ENCODE peak calls at places on chromosomes 12 and 14, in eight cellular contexts. One of them, this sample, is unnamed.

GRCh38 chr12:132646850-132647249 is 28.3 kb downstream of the P2RX2 start:
- DNase-seq in body of pancreas: no peak
- DNase-seq in CD8-positive, alpha-beta memory T cell: no peak
- DNase-seq in heart right ventricle: no peak
- DNase-seq in foreskin fibroblast: no peak
- DNase-seq in lower leg skin: no peak
- DNase-seq in brain microvascular endothelial cell: no peak
- DNase-seq in PC-9: no peak
- DNase-seq in this sample: no peak

GRCh38 chr14:63893701-63894458 is 41.1 kb downstream of the SYNE2 start:
- DNase-seq in CD8-positive, alpha-beta memory T cell: no peak
- DNase-seq in PC-9: no peak
- DNase-seq in body of pancreas: peak; percentile 63
- DNase-seq in lower leg skin: peak; percentile 50
- DNase-seq in foreskin fibroblast: peak; percentile 80
- DNase-seq in heart right ventricle: peak; percentile 44
- DNase-seq in brain microvascular endothelial cell: peak; percentile 78
- DNase-seq in this sample: no peak

GRCh38 chr12:19833775-19834501 is 394.6 kb downstream of the AEBP2 start:
- DNase-seq in PC-9: no peak
- DNase-seq in body of pancreas: no peak
- DNase-seq in lower leg skin: no peak
- DNase-seq in brain microvascular endothelial cell: peak; percentile 24
- DNase-seq in heart right ventricle: no peak
- DNase-seq in CD8-positive, alpha-beta memory T cell: no peak
- DNase-seq in foreskin fibroblast: no peak
- DNase-seq in this sample: no peak

GRCh38 chr12:19945559-19946485 is 422.5 kb upstream of the PDE3A start:
- DNase-seq in foreskin fibroblast: peak; percentile 74
- DNase-seq in PC-9: no peak
- DNase-seq in CD8-positive, alpha-beta memory T cell: no peak
- DNase-seq in brain microvascular endothelial cell: peak; percentile 45
- DNase-seq in lower leg skin: no peak
- DNase-seq in heart right ventricle: no peak
- DNase-seq in body of pancreas: no peak
- DNase-seq in this sample: no peak

GRCh38 chr14:67998804-67999203 is 179.2 kb downstream of the RAD51B start:
- DNase-seq in lower leg skin: no peak
- DNase-seq in CD8-positive, alpha-beta memory T cell: no peak
- DNase-seq in heart right ventricle: no peak
- DNase-seq in brain microvascular endothelial cell: no peak
- DNase-seq in foreskin fibroblast: peak; percentile 5
- DNase-seq in body of pancreas: no peak
- DNase-seq in PC-9: no peak
- DNase-seq in this sample: no peak

GRCh38 chr12:2858944-2859352 is 2.1 kb upstream of the TEX52 start:
- DNase-seq in heart right ventricle: no peak
- DNase-seq in lower leg skin: no peak
- DNase-seq in foreskin fibroblast: no peak
- DNase-seq in body of pancreas: no peak
- DNase-seq in CD8-positive, alpha-beta memory T cell: no peak
- DNase-seq in PC-9: no peak
- DNase-seq in brain microvascular endothelial cell: peak; percentile 14
- DNase-seq in this sample: no peak

GRCh38 chr12:111937429-111937828 is 75.5 kb downstream of the TMEM116 start:
- DNase-seq in heart right ventricle: no peak
- DNase-seq in CD8-positive, alpha-beta memory T cell: no peak
- DNase-seq in body of pancreas: no peak
- DNase-seq in brain microvascular endothelial cell: peak; percentile 23
- DNase-seq in PC-9: no peak
- DNase-seq in lower leg skin: no peak
- DNase-seq in foreskin fibroblast: no peak
- DNase-seq in this sample: no peak

GRCh38 chr12:31629756-31630732 is 29.4 kb upstream of the ETFBKMT start:
- DNase-seq in foreskin fibroblast: peak; percentile 62
- DNase-seq in heart right ventricle: peak; percentile 23
- DNase-seq in CD8-positive, alpha-beta memory T cell: no peak
- DNase-seq in brain microvascular endothelial cell: peak; percentile 85
- DNase-seq in PC-9: no peak
- DNase-seq in body of pancreas: peak; percentile 63
- DNase-seq in lower leg skin: no peak
- DNase-seq in this sample: no peak

GRCh38 chr12:99436584-99436983 is 211.0 kb upstream of the GARIN6 start:
- DNase-seq in heart right ventricle: no peak
- DNase-seq in body of pancreas: no peak
- DNase-seq in brain microvascular endothelial cell: no peak
- DNase-seq in foreskin fibroblast: no peak
- DNase-seq in CD8-positive, alpha-beta memory T cell: no peak
- DNase-seq in lower leg skin: no peak
- DNase-seq in PC-9: no peak
- DNase-seq in this sample: peak; percentile 51

GRCh38 chr12:1356285-1356684 is 238.1 kb downstream of the FBXL14 start:
- DNase-seq in body of pancreas: no peak
- DNase-seq in foreskin fibroblast: no peak
- DNase-seq in CD8-positive, alpha-beta memory T cell: no peak
- DNase-seq in brain microvascular endothelial cell: no peak
- DNase-seq in heart right ventricle: no peak
- DNase-seq in lower leg skin: no peak
- DNase-seq in PC-9: no peak
- DNase-seq in this sample: no peak

GRCh38 chr12:66044731-66045130 is 85.8 kb downstream of the LLPH start:
- DNase-seq in lower leg skin: no peak
- DNase-seq in brain microvascular endothelial cell: peak; percentile 73
- DNase-seq in body of pancreas: no peak
- DNase-seq in heart right ventricle: no peak
- DNase-seq in foreskin fibroblast: peak; percentile 81
- DNase-seq in CD8-positive, alpha-beta memory T cell: no peak
- DNase-seq in PC-9: no peak
- DNase-seq in this sample: no peak

GRCh38 chr12:112676526-112676925 is 115.0 kb upstream of the RPH3A start:
- DNase-seq in foreskin fibroblast: no peak
- DNase-seq in CD8-positive, alpha-beta memory T cell: no peak
- DNase-seq in brain microvascular endothelial cell: no peak
- DNase-seq in lower leg skin: no peak
- DNase-seq in PC-9: no peak
- DNase-seq in heart right ventricle: no peak
- DNase-seq in body of pancreas: no peak
- DNase-seq in this sample: no peak

GRCh38 chr12:52493172-52493571 is at the start of gene KRT6A:
- DNase-seq in PC-9: peak; percentile 62
- DNase-seq in lower leg skin: no peak
- DNase-seq in body of pancreas: no peak
- DNase-seq in CD8-positive, alpha-beta memory T cell: no peak
- DNase-seq in heart right ventricle: no peak
- DNase-seq in foreskin fibroblast: no peak
- DNase-seq in brain microvascular endothelial cell: no peak
- DNase-seq in this sample: no peak

GRCh38 chr12:53622724-53623123 is 3.5 kb downstream of the ATF7 start:
- DNase-seq in lower leg skin: no peak
- DNase-seq in CD8-positive, alpha-beta memory T cell: no peak
- DNase-seq in PC-9: no peak
- DNase-seq in foreskin fibroblast: no peak
- DNase-seq in heart right ventricle: no peak
- DNase-seq in body of pancreas: no peak
- DNase-seq in brain microvascular endothelial cell: no peak
- DNase-seq in this sample: no peak

GRCh38 chr12:101051901-101052550 is 158.0 kb downstream of the SLC5A8 start:
- DNase-seq in CD8-positive, alpha-beta memory T cell: no peak
- DNase-seq in PC-9: no peak
- DNase-seq in brain microvascular endothelial cell: peak; percentile 16
- DNase-seq in lower leg skin: no peak
- DNase-seq in foreskin fibroblast: peak; percentile 80
- DNase-seq in heart right ventricle: no peak
- DNase-seq in body of pancreas: peak; percentile 58
- DNase-seq in this sample: no peak

GRCh38 chr12:46792925-46793324 is 32.9 kb downstream of the SLC38A4 start:
- DNase-seq in heart right ventricle: no peak
- DNase-seq in CD8-positive, alpha-beta memory T cell: no peak
- DNase-seq in PC-9: no peak
- DNase-seq in brain microvascular endothelial cell: no peak
- DNase-seq in body of pancreas: no peak
- DNase-seq in foreskin fibroblast: no peak
- DNase-seq in lower leg skin: no peak
- DNase-seq in this sample: no peak

GRCh38 chr12:66647034-66647691 is 31.7 kb downstream of the GRIP1 start:
- DNase-seq in lower leg skin: no peak
- DNase-seq in PC-9: peak; percentile 81
- DNase-seq in brain microvascular endothelial cell: peak; percentile 93
- DNase-seq in body of pancreas: no peak
- DNase-seq in heart right ventricle: no peak
- DNase-seq in foreskin fibroblast: peak; percentile 92
- DNase-seq in CD8-positive, alpha-beta memory T cell: no peak
- DNase-seq in this sample: no peak

DNA sequence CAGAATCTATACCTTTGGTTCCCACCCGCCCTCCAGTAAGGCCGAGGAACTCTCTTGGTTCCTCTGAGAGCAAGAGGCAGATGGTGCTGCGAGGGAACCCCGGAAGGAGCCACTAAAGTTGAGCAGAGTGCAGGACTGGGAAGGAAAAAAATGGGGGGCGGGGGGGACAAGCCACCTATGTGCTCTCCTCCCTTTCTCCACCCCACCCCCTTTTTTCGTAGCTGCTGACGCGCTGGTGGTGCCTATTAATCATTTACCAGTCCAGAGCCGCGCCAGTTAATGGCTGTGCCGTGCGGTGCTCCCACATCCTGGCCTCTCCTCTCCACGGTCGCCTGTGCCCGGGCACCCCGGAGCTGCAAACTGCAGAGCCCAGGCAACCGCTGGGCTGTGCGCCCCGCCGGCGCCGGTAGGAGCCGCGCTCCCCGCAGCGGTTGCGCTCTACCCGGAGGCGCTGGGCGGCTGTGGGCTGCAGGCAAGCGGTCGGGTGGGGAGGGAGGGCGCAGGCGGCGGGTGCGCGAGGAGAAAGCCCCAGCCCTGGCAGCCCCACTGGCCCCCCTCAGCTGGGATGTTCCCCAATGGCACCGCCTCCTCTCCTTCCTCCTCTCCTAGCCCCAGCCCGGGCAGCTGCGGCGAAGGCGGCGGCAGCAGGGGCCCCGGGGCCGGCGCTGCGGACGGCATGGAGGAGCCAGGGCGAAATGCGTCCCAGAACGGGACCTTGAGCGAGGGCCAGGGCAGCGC is 1.3 kb downstream of the SSTR1 start:
- DNase-seq in lower leg skin: no peak
- DNase-seq in body of pancreas: peak; percentile 86
- DNase-seq in foreskin fibroblast: peak; percentile 92
- DNase-seq in brain microvascular endothelial cell: no peak
- DNase-seq in heart right ventricle: peak; percentile 24
- DNase-seq in PC-9: no peak
- DNase-seq in CD8-positive, alpha-beta memory T cell: no peak
- DNase-seq in this sample: no peak
- H3K4me3 ChIP-seq in lower leg skin: peak overlapping the region; percentile 24
- H3K4me3 ChIP-seq in body of pancreas: peak overlapping the region; percentile 45
- H3K4me3 ChIP-seq in foreskin fibroblast: peak overlapping the region; percentile 84
- H3K4me3 ChIP-seq in brain microvascular endothelial cell: peak overlapping the region; percentile 22
- H3K4me3 ChIP-seq in heart right ventricle: peak overlapping the region; percentile 55
- H3K4me3 ChIP-seq in PC-9: peak overlapping the region; percentile 48
- H3K4me3 ChIP-seq in CD8-positive, alpha-beta memory T cell: no peak overlapping the region
- H3K4me3 ChIP-seq in this sample: no peak overlapping the region

DNA sequence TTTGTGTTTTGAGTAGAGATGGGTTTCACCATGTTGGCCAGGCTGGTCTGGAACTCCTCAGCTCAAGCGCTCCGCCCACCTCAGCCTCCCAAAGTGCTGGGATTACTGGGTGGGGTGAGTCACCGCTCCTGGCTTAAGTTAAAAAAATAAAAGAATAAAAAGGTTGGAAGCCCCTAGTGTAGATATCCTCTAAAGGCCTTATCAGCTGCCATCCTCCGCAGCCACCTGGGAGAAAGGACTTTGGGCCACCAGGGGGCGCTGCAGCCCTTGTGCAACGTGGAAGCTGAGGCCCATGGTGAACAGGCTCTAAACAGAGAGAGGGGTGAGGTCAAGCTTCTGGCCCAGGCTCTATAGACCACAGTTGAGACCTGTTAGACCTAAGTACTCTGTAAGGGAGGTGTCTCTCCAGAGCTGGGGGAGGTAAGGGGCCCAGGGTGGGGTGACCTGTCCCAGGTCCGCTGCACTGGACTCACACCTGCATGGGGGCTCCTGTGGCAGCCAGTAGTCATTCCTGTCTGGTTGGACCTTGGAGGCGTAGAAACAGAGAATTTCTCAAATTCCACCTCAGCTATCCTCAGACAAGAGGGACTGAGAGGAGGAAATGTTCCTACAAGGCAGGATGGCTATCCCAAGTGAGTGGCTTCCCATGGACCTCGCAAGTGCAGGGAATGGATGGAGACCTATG is 14.0 kb upstream of the RACGAP1 start:
- DNase-seq in lower leg skin: peak; percentile 72
- DNase-seq in brain microvascular endothelial cell: peak; percentile 74
- DNase-seq in foreskin fibroblast: peak; percentile 77
- DNase-seq in CD8-positive, alpha-beta memory T cell: peak; percentile 75
- DNase-seq in PC-9: peak; percentile 46
- DNase-seq in heart right ventricle: peak; percentile 88
- DNase-seq in body of pancreas: peak; percentile 91
- DNase-seq in this sample: peak; percentile 63
- H3K4me3 ChIP-seq in lower leg skin: no peak overlapping the region
- H3K4me3 ChIP-seq in brain microvascular endothelial cell: no peak overlapping the region
- H3K4me3 ChIP-seq in foreskin fibroblast: no peak overlapping the region
- H3K4me3 ChIP-seq in CD8-positive, alpha-beta memory T cell: no peak overlapping the region
- H3K4me3 ChIP-seq in PC-9: no peak overlapping the region
- H3K4me3 ChIP-seq in heart right ventricle: no peak overlapping the region
- H3K4me3 ChIP-seq in body of pancreas: no peak overlapping the region
- H3K4me3 ChIP-seq in this sample: no peak overlapping the region

DNA sequence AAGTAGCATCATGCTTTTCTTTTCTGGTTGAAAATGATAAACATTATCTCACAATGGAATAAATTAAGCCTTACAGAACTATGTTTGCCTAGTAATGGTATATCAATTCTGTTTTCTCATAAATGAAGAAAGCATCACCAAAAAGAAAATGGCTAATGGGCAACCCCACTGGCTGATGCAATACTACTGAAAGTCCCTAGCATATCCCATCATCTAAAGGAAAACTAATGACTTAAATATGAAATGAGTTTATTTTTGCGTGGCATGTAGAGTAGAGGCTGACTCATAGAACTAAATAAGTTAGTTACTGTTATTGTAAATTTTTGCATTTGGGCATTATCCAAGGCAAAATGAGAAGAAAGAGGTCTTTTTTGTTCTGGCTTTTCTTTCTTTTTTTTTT is 1156.3 kb upstream of the SEL1L start:
- DNase-seq in brain microvascular endothelial cell: no peak
- DNase-seq in PC-9: no peak
- DNase-seq in heart right ventricle: no peak
- DNase-seq in body of pancreas: no peak
- DNase-seq in lower leg skin: no peak
- DNase-seq in foreskin fibroblast: peak; percentile 65
- DNase-seq in CD8-positive, alpha-beta memory T cell: no peak
- DNase-seq in this sample: no peak
- H3K4me3 ChIP-seq in brain microvascular endothelial cell: no peak overlapping the region
- H3K4me3 ChIP-seq in PC-9: no peak overlapping the region
- H3K4me3 ChIP-seq in heart right ventricle: no peak overlapping the region
- H3K4me3 ChIP-seq in body of pancreas: no peak overlapping the region
- H3K4me3 ChIP-seq in lower leg skin: no peak overlapping the region
- H3K4me3 ChIP-seq in foreskin fibroblast: no peak overlapping the region
- H3K4me3 ChIP-seq in CD8-positive, alpha-beta memory T cell: no peak overlapping the region
- H3K4me3 ChIP-seq in this sample: no peak overlapping the region

DNA sequence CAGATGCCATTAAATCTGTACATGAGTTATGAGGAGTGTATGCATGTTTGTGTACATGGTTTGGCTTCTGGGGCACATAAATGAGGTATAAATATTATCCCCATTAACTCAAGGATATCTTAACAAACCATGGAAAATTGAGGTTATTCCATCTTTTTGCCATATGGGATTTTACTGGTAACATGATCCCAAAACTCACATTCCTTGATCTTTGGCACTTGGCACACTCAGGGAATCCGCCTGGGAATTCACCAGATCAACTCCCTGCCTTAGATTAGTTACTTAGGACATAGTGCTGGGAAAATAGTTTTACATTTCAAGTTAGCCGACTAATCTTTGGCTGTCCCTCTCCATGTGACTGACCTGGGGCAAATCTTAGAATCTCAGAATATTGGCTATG is 16.9 kb downstream of the CDKN1B start:
- DNase-seq in brain microvascular endothelial cell: no peak
- DNase-seq in lower leg skin: no peak
- DNase-seq in CD8-positive, alpha-beta memory T cell: no peak
- DNase-seq in body of pancreas: no peak
- DNase-seq in PC-9: no peak
- DNase-seq in heart right ventricle: no peak
- DNase-seq in foreskin fibroblast: peak; percentile 89
- DNase-seq in this sample: no peak
- H3K4me3 ChIP-seq in brain microvascular endothelial cell: no peak overlapping the region
- H3K4me3 ChIP-seq in lower leg skin: no peak overlapping the region
- H3K4me3 ChIP-seq in CD8-positive, alpha-beta memory T cell: no peak overlapping the region
- H3K4me3 ChIP-seq in body of pancreas: no peak overlapping the region
- H3K4me3 ChIP-seq in PC-9: no peak overlapping the region
- H3K4me3 ChIP-seq in heart right ventricle: no peak overlapping the region
- H3K4me3 ChIP-seq in foreskin fibroblast: no peak overlapping the region
- H3K4me3 ChIP-seq in this sample: no peak overlapping the region

This sample was measured in GM06990.